ENCODE peak calls at places on chromosomes 7 and 10, in ten cellular contexts. One of them, this sample, is unnamed.
A peak's percentile ranks its signal among the peaks of the same experiment; 100 is the strongest.

GRCh38 chr7:77697535-77697831 is 1.2 kb downstream of the RSBN1L start:
- DNase-seq in AG09319: no peak
- DNase-seq in Daoy: no peak
- DNase-seq in AG08395: peak; percentile 54
- DNase-seq in fibroblast of mammary gland: no peak
- DNase-seq in right cardiac atrium: peak; percentile 43
- DNase-seq in NCI-H2081: no peak
- DNase-seq in epithelial cell of prostate: no peak
- DNase-seq in left colon: peak; percentile 56
- DNase-seq in adrenal gland: peak; percentile 53
- DNase-seq in this sample: peak; percentile 64

GRCh38 chr10:130487562-130487961 is 351.4 kb downstream of the GLRX3 start:
- DNase-seq in AG09319: no peak
- DNase-seq in Daoy: no peak
- DNase-seq in AG08395: no peak
- DNase-seq in fibroblast of mammary gland: no peak
- DNase-seq in right cardiac atrium: no peak
- DNase-seq in NCI-H2081: no peak
- DNase-seq in epithelial cell of prostate: no peak
- DNase-seq in left colon: no peak
- DNase-seq in adrenal gland: no peak
- DNase-seq in this sample: no peak

GRCh38 chr10:130807096-130807495 is 504.4 kb downstream of the TCERG1L start:
- DNase-seq in AG09319: no peak
- DNase-seq in Daoy: no peak
- DNase-seq in AG08395: no peak
- DNase-seq in fibroblast of mammary gland: no peak
- DNase-seq in right cardiac atrium: no peak
- DNase-seq in NCI-H2081: no peak
- DNase-seq in epithelial cell of prostate: no peak
- DNase-seq in left colon: no peak
- DNase-seq in adrenal gland: no peak
- DNase-seq in this sample: peak; percentile 6

GRCh38 chr7:98223898-98224700 is 12.9 kb downstream of the BHLHA15 start:
- DNase-seq in AG09319: no peak
- DNase-seq in Daoy: no peak
- DNase-seq in AG08395: no peak
- DNase-seq in fibroblast of mammary gland: no peak
- DNase-seq in right cardiac atrium: no peak
- DNase-seq in NCI-H2081: no peak
- DNase-seq in epithelial cell of prostate: no peak
- DNase-seq in left colon: no peak
- DNase-seq in adrenal gland: no peak
- DNase-seq in this sample: no peak

GRCh38 chr10:87551324-87551723 is 46.6 kb downstream of the MINPP1 start:
- DNase-seq in AG09319: no peak
- DNase-seq in Daoy: no peak
- DNase-seq in AG08395: no peak
- DNase-seq in fibroblast of mammary gland: no peak
- DNase-seq in right cardiac atrium: no peak
- DNase-seq in NCI-H2081: no peak
- DNase-seq in epithelial cell of prostate: no peak
- DNase-seq in left colon: no peak
- DNase-seq in adrenal gland: no peak
- DNase-seq in this sample: no peak

GRCh38 chr7:3245077-3245476 is 56.0 kb upstream of the SDK1 start:
- DNase-seq in AG09319: no peak
- DNase-seq in Daoy: no peak
- DNase-seq in AG08395: no peak
- DNase-seq in fibroblast of mammary gland: peak; percentile 5
- DNase-seq in right cardiac atrium: no peak
- DNase-seq in NCI-H2081: no peak
- DNase-seq in epithelial cell of prostate: no peak
- DNase-seq in left colon: no peak
- DNase-seq in adrenal gland: no peak
- DNase-seq in this sample: no peak

GRCh38 chr10:64867501-64867962 is 1346.3 kb downstream of the REEP3 start:
- DNase-seq in AG09319: no peak
- DNase-seq in Daoy: no peak
- DNase-seq in AG08395: no peak
- DNase-seq in fibroblast of mammary gland: no peak
- DNase-seq in right cardiac atrium: no peak
- DNase-seq in NCI-H2081: no peak
- DNase-seq in epithelial cell of prostate: no peak
- DNase-seq in left colon: peak; percentile 3
- DNase-seq in adrenal gland: no peak
- DNase-seq in this sample: no peak

GRCh38 chr10:125123363-125124113 is 36.8 kb downstream of the CTBP2 start:
- DNase-seq in AG09319: no peak
- DNase-seq in Daoy: peak; percentile 77
- DNase-seq in AG08395: peak; percentile 71
- DNase-seq in fibroblast of mammary gland: peak; percentile 82
- DNase-seq in right cardiac atrium: peak; percentile 90
- DNase-seq in NCI-H2081: peak; percentile 34
- DNase-seq in epithelial cell of prostate: peak; percentile 92
- DNase-seq in left colon: peak; percentile 86
- DNase-seq in adrenal gland: peak; percentile 93
- DNase-seq in this sample: peak; percentile 68

GRCh38 chr10:102796407-102797176 is 40.6 kb downstream of the CYP17A1 start:
- DNase-seq in AG09319: no peak
- DNase-seq in Daoy: peak; percentile 61
- DNase-seq in AG08395: peak; percentile 77
- DNase-seq in fibroblast of mammary gland: no peak
- DNase-seq in right cardiac atrium: peak; percentile 90
- DNase-seq in NCI-H2081: no peak
- DNase-seq in epithelial cell of prostate: no peak
- DNase-seq in left colon: peak; percentile 81
- DNase-seq in adrenal gland: peak; percentile 94
- DNase-seq in this sample: peak; percentile 93

GRCh38 chr7:53602817-53603418 is 567.5 kb downstream of the POM121L12 start:
- DNase-seq in AG09319: no peak
- DNase-seq in Daoy: no peak
- DNase-seq in AG08395: no peak
- DNase-seq in fibroblast of mammary gland: no peak
- DNase-seq in right cardiac atrium: no peak
- DNase-seq in NCI-H2081: no peak
- DNase-seq in epithelial cell of prostate: no peak
- DNase-seq in left colon: no peak
- DNase-seq in adrenal gland: no peak
- DNase-seq in this sample: no peak

This sample was measured in left lobe of liver.